ENCODE peak calls at places on chromosomes 5 and 9, in four cellular contexts. One of them, this sample, is unnamed.

GRCh38 chr5:67160985-67161384 is 35.6 kb downstream of the CD180 start:
- DNase-seq in mesendoderm: peak; percentile 27
- DNase-seq in activated T-cell treated with anti-CD3 and anti-CD28 coated beads, Interleukin-2, amount 50 U/mL, for 72 hours: peak; percentile 32
- DNase-seq in occipital lobe: no peak
- DNase-seq in this sample: no peak

GRCh38 chr9:126700903-126701819 is 87.4 kb downstream of the LMX1B start:
- DNase-seq in occipital lobe: no peak
- DNase-seq in activated T-cell treated with anti-CD3 and anti-CD28 coated beads, Interleukin-2, amount 50 U/mL, for 72 hours: no peak
- DNase-seq in mesendoderm: no peak
- DNase-seq in this sample: no peak

GRCh38 chr5:10648806-10649517 is 85.1 kb downstream of the ANKRD33B start:
- DNase-seq in occipital lobe: no peak
- DNase-seq in activated T-cell treated with anti-CD3 and anti-CD28 coated beads, Interleukin-2, amount 50 U/mL, for 72 hours: no peak
- DNase-seq in mesendoderm: no peak
- DNase-seq in this sample: no peak

GRCh38 chr9:129351058-129351641 is 173.1 kb upstream of the IER5L start:
- DNase-seq in occipital lobe: no peak
- DNase-seq in mesendoderm: peak; percentile 88
- DNase-seq in activated T-cell treated with anti-CD3 and anti-CD28 coated beads, Interleukin-2, amount 50 U/mL, for 72 hours: no peak
- DNase-seq in this sample: no peak

GRCh38 chr9:112863781-112864180 is 26.9 kb downstream of the SLC46A2 start:
- DNase-seq in activated T-cell treated with anti-CD3 and anti-CD28 coated beads, Interleukin-2, amount 50 U/mL, for 72 hours: no peak
- DNase-seq in mesendoderm: no peak
- DNase-seq in occipital lobe: no peak
- DNase-seq in this sample: no peak

GRCh38 chr9:13915591-13916301 is 398.2 kb downstream of the NFIB start:
- DNase-seq in activated T-cell treated with anti-CD3 and anti-CD28 coated beads, Interleukin-2, amount 50 U/mL, for 72 hours: no peak
- DNase-seq in mesendoderm: no peak
- DNase-seq in occipital lobe: no peak
- DNase-seq in this sample: no peak

GRCh38 chr9:69898714-69899209 is 78.1 kb downstream of the CFAP95 start:
- DNase-seq in activated T-cell treated with anti-CD3 and anti-CD28 coated beads, Interleukin-2, amount 50 U/mL, for 72 hours: no peak
- DNase-seq in mesendoderm: no peak
- DNase-seq in occipital lobe: no peak
- DNase-seq in this sample: no peak

GRCh38 chr9:90975666-90976538 is 174.3 kb downstream of the SYK start:
- DNase-seq in occipital lobe: no peak
- DNase-seq in mesendoderm: no peak
- DNase-seq in activated T-cell treated with anti-CD3 and anti-CD28 coated beads, Interleukin-2, amount 50 U/mL, for 72 hours: no peak
- DNase-seq in this sample: no peak

GRCh38 chr5:144254552-144254951 is 83.9 kb downstream of the KCTD16 start:
- DNase-seq in activated T-cell treated with anti-CD3 and anti-CD28 coated beads, Interleukin-2, amount 50 U/mL, for 72 hours: no peak
- DNase-seq in mesendoderm: no peak
- DNase-seq in occipital lobe: no peak
- DNase-seq in this sample: no peak

GRCh38 chr9:91817493-91818225 is 132.4 kb downstream of the ROR2 start:
- DNase-seq in mesendoderm: peak; percentile 51
- DNase-seq in activated T-cell treated with anti-CD3 and anti-CD28 coated beads, Interleukin-2, amount 50 U/mL, for 72 hours: no peak
- DNase-seq in occipital lobe: no peak
- DNase-seq in this sample: no peak

GRCh38 chr9:115595951-115596742 is 478.2 kb upstream of the TNC start:
- DNase-seq in mesendoderm: peak; percentile 59
- DNase-seq in activated T-cell treated with anti-CD3 and anti-CD28 coated beads, Interleukin-2, amount 50 U/mL, for 72 hours: no peak
- DNase-seq in occipital lobe: no peak
- DNase-seq in this sample: no peak

GRCh38 chr5:71528206-71528605 is 58.9 kb upstream of the MCCC2 start:
- DNase-seq in activated T-cell treated with anti-CD3 and anti-CD28 coated beads, Interleukin-2, amount 50 U/mL, for 72 hours: no peak
- DNase-seq in occipital lobe: no peak
- DNase-seq in mesendoderm: no peak
- DNase-seq in this sample: no peak

GRCh38 chr5:23284656-23285055 is 222.8 kb upstream of the PRDM9 start:
- DNase-seq in occipital lobe: no peak
- DNase-seq in activated T-cell treated with anti-CD3 and anti-CD28 coated beads, Interleukin-2, amount 50 U/mL, for 72 hours: no peak
- DNase-seq in mesendoderm: no peak
- DNase-seq in this sample: no peak

GRCh38 chr5:75611324-75612210 is at the start of gene ANKDD1B:
- DNase-seq in activated T-cell treated with anti-CD3 and anti-CD28 coated beads, Interleukin-2, amount 50 U/mL, for 72 hours: no peak
- DNase-seq in mesendoderm: peak; percentile 74
- DNase-seq in occipital lobe: peak; percentile 10
- DNase-seq in this sample: no peak

GRCh38 chr5:132226516-132227234 is 978 bp downstream of the P4HA2 start:
- DNase-seq in activated T-cell treated with anti-CD3 and anti-CD28 coated beads, Interleukin-2, amount 50 U/mL, for 72 hours: no peak
- DNase-seq in occipital lobe: no peak
- DNase-seq in mesendoderm: no peak
- DNase-seq in this sample: no peak

GRCh38 chr9:124202447-124202971 is 55.2 kb upstream of the NEK6 start:
- DNase-seq in occipital lobe: peak; percentile 17
- DNase-seq in mesendoderm: peak; percentile 42
- DNase-seq in activated T-cell treated with anti-CD3 and anti-CD28 coated beads, Interleukin-2, amount 50 U/mL, for 72 hours: peak; percentile 87
- DNase-seq in this sample: peak; percentile 98

GRCh38 chr5:179495906-179496455 is 54.4 kb upstream of the RUFY1 start:
- DNase-seq in activated T-cell treated with anti-CD3 and anti-CD28 coated beads, Interleukin-2, amount 50 U/mL, for 72 hours: no peak
- DNase-seq in mesendoderm: no peak
- DNase-seq in occipital lobe: no peak
- DNase-seq in this sample: peak; percentile 72

GRCh38 chr9:3768286-3768685 is 242.5 kb upstream of the RFX3 start:
- DNase-seq in mesendoderm: no peak
- DNase-seq in activated T-cell treated with anti-CD3 and anti-CD28 coated beads, Interleukin-2, amount 50 U/mL, for 72 hours: no peak
- DNase-seq in occipital lobe: no peak
- DNase-seq in this sample: no peak

This sample was measured in Karpas-422.